ENCODE peak calls at places on chromosomes 11 and 22, in five cellular contexts. Z is stimulated activated CD4-positive, alpha-beta T cell treated with anti-CD3 and anti-CD28 coated beads, Interleukin-2, amount 100 ng/mL, for 48 hours; U is stimulated activated naive CD8-positive, alpha-beta T cell treated with anti-CD3 and anti-CD28 coated beads, Interleukin-15, amount 100 ng/mL, for 72 hours; X is esophagus squamous epithelium; Y is SIG-M5. L is an unnamed sample.

GRCh38 chr22:47205081-47205491 is 442.6 kb downstream of the TBC1D22A start:
- DNase-seq in X (no peak), Z (no peak), Y (no peak), U (peak; percentile 7), L (no peak)

GRCh38 chr11:12845739-12846358 is 163.3 kb upstream of the RASSF10 start:
- DNase-seq in Z (no peak), Y (no peak), U (no peak), X (no peak), L (peak; percentile 84)

GRCh38 chr22:19814428-19814827 is 40.2 kb downstream of the GNB1L start:
- DNase-seq in Y (no peak), X (no peak), Z (no peak), U (no peak), L (no peak)

GRCh38 chr11:71097506-71098240 is 154.7 kb downstream of the SHANK2 start:
- DNase-seq in U (no peak), X (no peak), Z (no peak), Y (no peak), L (no peak)

GRCh38 chr22:24037851-24038765 is 27.0 kb downstream of the CABIN1 start:
- DNase-seq in Z (no peak), U (no peak), X (no peak), Y (no peak), L (no peak)

GRCh38 chr11:114346709-114347141 is 50.5 kb downstream of the NNMT start:
- DNase-seq in Y (no peak), X (no peak), U (no peak), Z (no peak), L (no peak)

GRCh38 chr22:45218974-45219373 is 21.7 kb downstream of the KIAA0930 start:
- DNase-seq in X (no peak), U (no peak), Z (peak; percentile 33), Y (no peak), L (no peak)

GRCh38 chr22:26367402-26368245 is 61.4 kb upstream of the ASPHD2 start:
- DNase-seq in Y (no peak), Z (peak; percentile 62), U (peak; percentile 63), X (no peak), L (peak; percentile 75)

GRCh38 chr11:132137981-132138313 is 767.5 kb downstream of the NTM start:
- DNase-seq in U (no peak), X (no peak), Z (no peak), Y (no peak), L (no peak)

L was measured in HAP-1.